ENCODE peak calls at places on chromosomes 13 and 19, in nine cellular contexts. D is AG10803, E is cardiac fibroblast, Z is breast epithelium, B is fibroblast of pulmonary artery, G is epithelial cell of esophagus, C is heart right ventricle, L is SK-N-SH, W is BJ. M is an unnamed sample.

GRCh38 chr13:95679722-95680121 is 2.8 kb downstream of the DNAJC3 start:
- DNase-seq in Z (no peak), W (no peak), G (no peak), C (no peak), E (no peak), B (no peak), L (no peak), D (no peak), M (no peak)

GRCh38 chr19:620166-620862 is 13.0 kb downstream of the POLRMT start:
- DNase-seq in D (no peak), B (no peak), L (no peak), C (no peak), W (no peak), Z (no peak), G (no peak), E (no peak), M (no peak)

GRCh38 chr19:37986048-37986750 is 79.2 kb downstream of the SIPA1L3 start:
- DNase-seq in Z (no peak), W (no peak), B (no peak), G (peak; percentile 19), D (no peak), L (no peak), C (no peak), E (no peak), M (no peak)

GRCh38 chr13:70960841-70961443 is 852.7 kb upstream of the KLHL1 start:
- DNase-seq in G (peak; percentile 50), D (peak; percentile 3), B (peak; percentile 61), L (peak; percentile 23), C (no peak), Z (no peak), E (peak; percentile 48), W (no peak), M (no peak)

GRCh38 chr19:46984077-46985010 is 35.3 kb upstream of the NPAS1 start:
- DNase-seq in Z (no peak), E (peak; percentile 89), B (peak; percentile 91), C (peak; percentile 42), D (peak; percentile 91), L (peak; percentile 74), G (peak; percentile 83), W (no peak), M (peak; percentile 42)

GRCh38 chr19:18461471-18461870 is 23.5 kb upstream of the ISYNA1 start:
- DNase-seq in E (no peak), W (no peak), Z (no peak), D (no peak), G (no peak), C (no peak), L (no peak), B (no peak), M (no peak)

GRCh38 chr19:51407631-51408131 is 9.8 kb downstream of the SIGLEC10 start:
- DNase-seq in Z (no peak), B (peak; percentile 39), E (peak; percentile 44), C (no peak), L (no peak), W (no peak), D (peak; percentile 16), G (peak; percentile 33), M (no peak)

GRCh38 chr19:15893498-15893897 is 4.4 kb downstream of the CYP4F2 start:
- DNase-seq in E (no peak), C (no peak), G (no peak), B (no peak), L (no peak), D (no peak), W (no peak), Z (no peak), M (no peak)

GRCh38 chr19:48135411-48135810 is 24.8 kb upstream of the PLA2G4C start:
- DNase-seq in D (no peak), C (no peak), Z (no peak), G (peak; percentile 13), B (no peak), L (peak; percentile 87), E (no peak), W (no peak), M (no peak)

GRCh38 chr13:43720780-43721397 is 65.9 kb downstream of the ENOX1 start:
- DNase-seq in D (no peak), B (peak; percentile 4), E (no peak), G (peak; percentile 62), W (no peak), Z (no peak), L (no peak), C (no peak), M (no peak)

GRCh38 chr13:106153876-106154275 is 381.6 kb downstream of the EFNB2 start:
- DNase-seq in D (no peak), B (no peak), Z (no peak), E (no peak), C (no peak), W (no peak), L (no peak), G (peak; percentile 55), M (no peak)

GRCh38 chr13:27971236-27971645 is 2.1 kb upstream of the CDX2 start:
- DNase-seq in Z (no peak), G (no peak), B (no peak), E (no peak), C (no peak), D (no peak), L (peak; percentile 12), W (no peak), M (no peak)

GRCh38 chr19:927707-928401 is 2.0 kb downstream of the ARID3A start:
- DNase-seq in E (no peak), W (no peak), B (no peak), G (no peak), L (no peak), D (no peak), Z (no peak), C (peak; percentile 14), M (no peak)

GRCh38 chr19:9828551-9829063 is 889 bp downstream of the UBL5 start:
- DNase-seq in L (no peak), E (no peak), W (no peak), D (no peak), Z (no peak), B (no peak), G (no peak), C (no peak), M (no peak)

GRCh38 chr19:41189425-41190065 is 3.5 kb upstream of the CYP2S1 start:
- DNase-seq in B (no peak), Z (no peak), E (no peak), W (no peak), G (no peak), L (no peak), D (no peak), C (no peak), M (no peak)

GRCh38 chr13:40438022-40438692 is 228.3 kb downstream of the FOXO1 start:
- DNase-seq in D (no peak), W (no peak), Z (no peak), L (no peak), C (no peak), G (no peak), B (no peak), E (no peak), M (no peak)

GRCh38 chr13:45481688-45482087 is 16.9 kb downstream of the COG3 start:
- DNase-seq in C (no peak), D (no peak), Z (no peak), B (no peak), G (peak; percentile 25), E (no peak), L (no peak), W (no peak), M (no peak)

GRCh38 chr19:18769989-18770528 is 21.0 kb downstream of the COMP start:
- DNase-seq in D (no peak), Z (no peak), C (no peak), L (no peak), E (no peak), W (no peak), B (no peak), G (no peak), M (no peak)

GRCh38 chr13:94345374-94346195 is 133.9 kb downstream of the DCT start:
- DNase-seq in Z (no peak), B (peak; percentile 70), G (peak; percentile 86), W (no peak), E (peak; percentile 70), D (peak; percentile 59), L (peak; percentile 51), C (no peak), M (no peak)

GRCh38 chr19:2602391-2603181 is 99.9 kb downstream of the GNG7 start:
- DNase-seq in B (peak; percentile 94), Z (peak; percentile 85), L (peak; percentile 87), W (peak; percentile 97), E (peak; percentile 98), C (peak; percentile 83), D (peak; percentile 100), G (peak; percentile 88), M (peak; percentile 93)

DNA sequence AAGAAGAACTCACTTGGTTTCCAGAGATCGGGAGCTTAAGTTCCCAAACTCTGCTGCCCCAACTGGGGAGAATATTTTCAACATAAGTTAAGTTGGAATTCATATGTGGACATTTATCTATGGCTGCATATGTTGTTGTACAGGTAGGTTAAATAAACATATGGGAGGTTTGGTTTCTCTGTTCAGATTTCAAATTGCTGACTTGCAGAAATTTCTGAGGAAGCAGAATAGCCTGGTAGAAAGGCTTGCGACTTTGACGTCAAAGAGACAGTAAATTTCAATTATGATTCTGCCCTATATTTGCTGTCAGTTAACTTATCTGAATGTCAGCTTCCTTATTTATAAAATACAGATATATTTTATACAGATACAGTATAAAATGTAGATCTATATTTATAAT is 40.0 kb upstream of the TPP2 start:
- DNase-seq in B (no peak), C (no peak), L (no peak), D (no peak), E (no peak), W (no peak), G (no peak), Z (no peak), M (no peak)
- H3K4me3 ChIP-seq in B (no peak overlapping the region), C (no peak overlapping the region), L (no peak overlapping the region), D (no peak overlapping the region), E (no peak overlapping the region), W (no peak overlapping the region), G (no peak overlapping the region), Z (no peak overlapping the region), M (no peak overlapping the region)

DNA sequence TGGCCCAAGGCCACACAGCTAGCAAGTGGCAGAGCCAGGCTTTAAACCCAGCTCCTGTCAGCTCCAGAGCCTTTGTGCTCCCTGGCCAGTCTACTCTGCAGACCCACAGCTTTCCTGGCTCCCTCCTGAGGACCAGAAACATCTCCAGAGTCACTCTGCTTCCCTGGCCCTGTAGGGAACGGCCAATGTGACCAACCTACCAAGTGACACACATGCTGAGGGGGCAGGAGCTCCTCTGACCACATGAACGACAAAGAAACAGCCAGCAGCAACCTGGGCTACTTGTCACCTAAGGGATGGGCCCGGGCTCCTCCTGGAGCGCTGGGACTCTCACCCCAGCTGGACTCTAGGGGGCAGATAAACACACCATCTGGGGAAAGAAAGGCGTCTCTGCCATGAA is 19.3 kb downstream of the PEG3 start:
- DNase-seq in Z (no peak), C (no peak), W (no peak), E (no peak), B (no peak), G (no peak), D (no peak), L (no peak), M (no peak)
- TF ChIP-seq CTCF in Z (no peak), C (no peak), W (no peak), E (no peak), B (no peak), G (no peak), D (no peak), L (no peak), M (no peak)

GRCh38 chr19:35546532-35546931 is 1.1 kb downstream of the TMEM147 start:
- DNase-seq in G (no peak), L (no peak), Z (no peak), W (no peak), C (no peak), E (no peak), D (no peak), B (no peak), M (no peak)
- H3K4me3 ChIP-seq in G (peak overlapping the region; percentile 75), L (peak overlapping the region; percentile 96), Z (peak overlapping the region; percentile 97), W (peak overlapping the region; percentile 93), C (no peak overlapping the region), E (peak overlapping the region; percentile 90), D (peak overlapping the region; percentile 86), B (peak overlapping the region; percentile 92), M (peak overlapping the region; percentile 95)

GRCh38 chr13:61410669-61411297 is 4.9 kb downstream of the PCDH20 start:
- DNase-seq in W (no peak), Z (no peak), G (peak; percentile 36), C (no peak), E (peak; percentile 26), D (peak; percentile 4), B (peak; percentile 36), L (peak; percentile 44), M (no peak)
- TF ChIP-seq CTCF in W (peak; percentile 39), Z (no peak), G (peak; percentile 66), C (peak; percentile 20), E (peak; percentile 41), D (peak; percentile 54), B (peak; percentile 58), L (peak; percentile 62), M (peak; percentile 29)